ENCODE peak calls at places on chromosome 5, in five cellular contexts. W is LoVo, D is RWPE1, G is HT-29, J is posterior cingulate gyrus. Z is an unnamed sample.

GRCh38 chr5:18999478-18999877 is 988.5 kb downstream of the CDH18 start:
- DNase-seq in D (no peak), J (no peak), G (no peak), W (no peak), Z (no peak)

GRCh38 chr5:58294598-58295298 is 165.1 kb downstream of the PLK2 start:
- DNase-seq in G (no peak), J (no peak), W (no peak), D (peak), Z (peak)

GRCh38 chr5:77380636-77381035 is 111.5 kb downstream of the WDR41 start:
- DNase-seq in W (no peak), D (no peak), G (no peak), J (no peak), Z (no peak)

GRCh38 chr5:58357121-58357520 is 102.8 kb downstream of the PLK2 start:
- DNase-seq in D (no peak), W (no peak), J (no peak), G (no peak), Z (no peak)

GRCh38 chr5:10645146-10645545 is 81.3 kb downstream of the ANKRD33B start:
- DNase-seq in J (no peak), D (no peak), G (no peak), W (no peak), Z (no peak)

GRCh38 chr5:42557689-42558088 is 134.4 kb downstream of the GHR start:
- DNase-seq in W (no peak), G (no peak), D (no peak), J (no peak), Z (no peak)

GRCh38 chr5:123708074-123708806 is 196.3 kb downstream of the CSNK1G3 start:
- DNase-seq in G (no peak), W (no peak), J (no peak), D (peak), Z (peak)

GRCh38 chr5:78509884-78510769 is 138.4 kb downstream of the LHFPL2 start:
- DNase-seq in W (no peak), J (peak), D (no peak), G (peak), Z (no peak)

GRCh38 chr5:107954254-107954653 is 283.5 kb upstream of the EFNA5 start:
- DNase-seq in G (no peak), W (no peak), D (no peak), J (no peak), Z (no peak)

GRCh38 chr5:167643616-167644015 is 647.8 kb upstream of the WWC1 start:
- DNase-seq in J (no peak), D (peak), W (no peak), G (no peak), Z (peak)

GRCh38 chr5:72517961-72518690 is 10.9 kb upstream of the ZNF366 start:
- DNase-seq in G (no peak), D (no peak), W (no peak), J (no peak), Z (no peak)

GRCh38 chr5:65020492-65020891 is 251.8 kb downstream of the CWC27 start:
- DNase-seq in D (no peak), G (no peak), J (no peak), W (no peak), Z (no peak)

GRCh38 chr5:149677721-149678120 is 52.4 kb upstream of the PPARGC1B start:
- DNase-seq in G (no peak), W (no peak), D (no peak), J (peak), Z (no peak)

GRCh38 chr5:172630482-172630881 is 10.6 kb upstream of the NEURL1B start:
- DNase-seq in J (no peak), D (no peak), G (no peak), W (no peak), Z (no peak)

GRCh38 chr5:1946776-1947175 is 64.1 kb upstream of the IRX4 start:
- DNase-seq in G (no peak), D (no peak), W (no peak), J (no peak), Z (no peak)

GRCh38 chr5:168117469-168117868 is 174.0 kb upstream of the WWC1 start:
- DNase-seq in J (no peak), D (no peak), W (no peak), G (no peak), Z (no peak)

GRCh38 chr5:179763215-179763945 is 30.4 kb upstream of the LTC4S start:
- DNase-seq in J (peak), G (peak), D (peak), W (peak), Z (peak)

GRCh38 chr5:129977810-129978209 is 73.5 kb downstream of the CHSY3 start:
- DNase-seq in G (no peak), D (no peak), W (no peak), J (no peak), Z (no peak)

GRCh38 chr5:126801992-126802294 is 25.0 kb downstream of the LMNB1 start:
- DNase-seq in W (no peak), G (no peak), D (no peak), J (no peak), Z (peak)

GRCh38 chr5:107395632-107396350 is 274.9 kb downstream of the EFNA5 start:
- DNase-seq in J (no peak), D (no peak), G (no peak), W (no peak), Z (no peak)

GRCh38 chr5:69136296-69136695 is 30.7 kb upstream of the CCNB1 start:
- DNase-seq in W (no peak), G (no peak), J (no peak), D (no peak), Z (no peak)

GRCh38 chr5:147479949-147480348 is 29.9 kb downstream of the DPYSL3 start:
- DNase-seq in W (no peak), G (no peak), J (no peak), D (no peak), Z (peak)

Z was measured in bronchial epithelial cell.